ENCODE peak calls at places on chromosome 20, in seven cellular contexts. N is stimulated activated naive CD8-positive, alpha-beta T cell treated with anti-CD3 and anti-CD28 coated beads, Interleukin-15, amount 100 ng/mL, for 72 hours; P is AG10803; Y is choroid plexus epithelial cell; R is right lobe of liver; K is fibroblast of pulmonary artery; M is NCI-H748 treated with DMSO at 0.1 percent for 48 hours. E is an unnamed sample.
A peak's percentile ranks its signal among the peaks of the same experiment; 100 is the strongest.

GRCh38 chr20:32528291-32528891 is 56.7 kb downstream of the NOL4L start:
- DNase-seq in N (peak; percentile 45), P (no peak), Y (no peak), R (no peak), K (no peak), M (no peak), E (peak; percentile 73)

GRCh38 chr20:8155229-8155628 is 23.2 kb downstream of the PLCB1 start:
- DNase-seq in N (no peak), P (no peak), Y (peak; percentile 32), R (no peak), K (no peak), M (no peak), E (no peak)

GRCh38 chr20:50992336-50992732 is 30.6 kb downstream of the KCNG1 start:
- DNase-seq in N (no peak), P (no peak), Y (no peak), R (no peak), K (no peak), M (no peak), E (no peak)

GRCh38 chr20:61534346-61534745 is 282.3 kb downstream of the CDH4 start:
- DNase-seq in N (no peak), P (no peak), Y (no peak), R (no peak), K (no peak), M (no peak), E (no peak)

GRCh38 chr20:346640-347316 is at the start of gene NRSN2:
- DNase-seq in N (peak; percentile 41), P (peak; percentile 66), Y (peak; percentile 69), R (no peak), K (peak; percentile 66), M (peak; percentile 66), E (peak; percentile 87)

GRCh38 chr20:24991897-24992419 is 593 bp downstream of the APMAP start:
- DNase-seq in N (peak; percentile 17), P (no peak), Y (no peak), R (peak; percentile 62), K (peak; percentile 14), M (peak; percentile 51), E (peak; percentile 64)

GRCh38 chr20:21361266-21361665 is 36.1 kb downstream of the NKX2-4 start:
- DNase-seq in N (no peak), P (no peak), Y (peak; percentile 76), R (no peak), K (peak; percentile 70), M (no peak), E (no peak)

GRCh38 chr20:25273046-25273445 is 25.2 kb downstream of the PYGB start:
- DNase-seq in N (no peak), P (no peak), Y (no peak), R (peak; percentile 30), K (no peak), M (no peak), E (no peak)

GRCh38 chr20:45051497-45052060 is 49.3 kb downstream of the KCNS1 start:
- DNase-seq in N (no peak), P (no peak), Y (no peak), R (no peak), K (no peak), M (no peak), E (no peak)

GRCh38 chr20:1389703-1390385 is 3.0 kb downstream of the FKBP1A start:
- DNase-seq in N (no peak), P (no peak), Y (peak; percentile 23), R (no peak), K (peak; percentile 66), M (no peak), E (no peak)

GRCh38 chr20:20084296-20084752 is 32.0 kb downstream of the CFAP61 start:
- DNase-seq in N (no peak), P (no peak), Y (no peak), R (no peak), K (no peak), M (no peak), E (no peak)

GRCh38 chr20:47440857-47441773 is 60.6 kb upstream of the NCOA3 start:
- DNase-seq in N (no peak), P (peak; percentile 50), Y (no peak), R (no peak), K (peak; percentile 43), M (no peak), E (no peak)

GRCh38 chr20:4476903-4477302 is 244.8 kb upstream of the PRND start:
- DNase-seq in N (no peak), P (peak; percentile 82), Y (no peak), R (no peak), K (no peak), M (no peak), E (no peak)

GRCh38 chr20:61349447-61350165 is 97.5 kb downstream of the CDH4 start:
- DNase-seq in N (no peak), P (no peak), Y (no peak), R (no peak), K (no peak), M (no peak), E (no peak)

GRCh38 chr20:41818991-41819390 is 200.8 kb upstream of the CHD6 start:
- DNase-seq in N (no peak), P (no peak), Y (no peak), R (no peak), K (no peak), M (no peak), E (no peak)

GRCh38 chr20:1334370-1334731 is 5.4 kb upstream of the SDCBP2 start:
- DNase-seq in N (no peak), P (no peak), Y (no peak), R (no peak), K (no peak), M (no peak), E (no peak)

GRCh38 chr20:19661717-19662637 is 96.1 kb upstream of the RIN2 start:
- DNase-seq in N (peak; percentile 51), P (peak; percentile 72), Y (peak; percentile 89), R (peak; percentile 57), K (peak; percentile 87), M (peak; percentile 73), E (peak; percentile 68)

GRCh38 chr20:11083841-11084240 is 410.0 kb upstream of the JAG1 start:
- DNase-seq in N (no peak), P (no peak), Y (no peak), R (no peak), K (no peak), M (no peak), E (no peak)

GRCh38 chr20:3784863-3785239 is 1.7 kb downstream of the CENPB start:
- DNase-seq in N (no peak), P (no peak), Y (no peak), R (no peak), K (no peak), M (no peak), E (no peak)

GRCh38 chr20:47785321-47785899 is at the start of gene SULF2:
- DNase-seq in N (no peak), P (no peak), Y (no peak), R (peak; percentile 86), K (peak; percentile 32), M (no peak), E (no peak)

GRCh38 chr20:2449386-2449785 is 21.2 kb downstream of the SNRPB start:
- DNase-seq in N (no peak), P (no peak), Y (no peak), R (no peak), K (no peak), M (no peak), E (no peak)

GRCh38 chr20:24305366-24305765 is 164.1 kb upstream of the SYNDIG1 start:
- DNase-seq in N (no peak), P (no peak), Y (no peak), R (no peak), K (no peak), M (no peak), E (no peak)

GRCh38 chr20:24796236-24796635 is 152.8 kb upstream of the CST7 start:
- DNase-seq in N (no peak), P (no peak), Y (no peak), R (no peak), K (no peak), M (no peak), E (no peak)

GRCh38 chr20:62843656-62844055 is 18.0 kb downstream of the TCFL5 start:
- DNase-seq in N (no peak), P (no peak), Y (no peak), R (no peak), K (no peak), M (no peak), E (no peak)